ENCODE peak calls at places on chromosome 9, in eight cellular contexts. J, G, E, L, N, B, P and M are unnamed samples.

GRCh38 chr9:96116275-96117051 is 185.5 kb downstream of the HSD17B3 start:
- DNase-seq in N (no peak), L (no peak), E (no peak), J (no peak), P (no peak), G (no peak), B (no peak), M (no peak)

GRCh38 chr9:135290566-135290965 is 189.0 kb upstream of the PPP1R26 start:
- DNase-seq in P (no peak), J (no peak), B (no peak), G (no peak), E (no peak), L (no peak), N (no peak), M (no peak)

GRCh38 chr9:70954126-70954525 is 167.3 kb downstream of the TRPM3 start:
- DNase-seq in J (no peak), G (no peak), B (no peak), L (no peak), N (peak; percentile 45), E (peak; percentile 91), P (peak; percentile 61), M (peak; percentile 27)

GRCh38 chr9:112224401-112225289 is 49.5 kb upstream of the SUSD1 start:
- DNase-seq in L (no peak), P (peak; percentile 29), N (peak; percentile 11), E (peak; percentile 22), J (no peak), G (no peak), B (no peak), M (peak; percentile 56)

GRCh38 chr9:137237759-137238726 is 3.0 kb upstream of the TUBB4B start:
- DNase-seq in P (no peak), G (no peak), L (no peak), N (no peak), J (no peak), E (no peak), B (no peak), M (no peak)

GRCh38 chr9:96619109-96619435 is 571 bp downstream of the CDC14B start:
- DNase-seq in B (no peak), N (no peak), E (no peak), L (no peak), G (no peak), P (no peak), J (no peak), M (no peak)

GRCh38 chr9:83706703-83707517 is 848 bp downstream of the UBQLN1 start:
- DNase-seq in N (no peak), E (peak; percentile 24), P (no peak), B (no peak), J (no peak), L (peak; percentile 73), G (peak; percentile 54), M (peak; percentile 42)

GRCh38 chr9:3528466-3528865 is 2.7 kb upstream of the RFX3 start:
- DNase-seq in J (peak; percentile 79), B (peak; percentile 30), G (peak; percentile 39), E (no peak), P (no peak), N (no peak), L (peak; percentile 39), M (no peak)

GRCh38 chr9:128610889-128611288 is 45.8 kb downstream of the DYNC2I2 start:
- DNase-seq in G (no peak), E (no peak), N (no peak), P (no peak), B (no peak), L (no peak), J (no peak), M (no peak)

GRCh38 chr9:114205171-114206015 is 50.1 kb downstream of the COL27A1 start:
- DNase-seq in G (no peak), N (no peak), P (no peak), E (no peak), J (no peak), B (no peak), L (no peak), M (peak; percentile 15)

GRCh38 chr9:27379311-27380236 is 82.6 kb upstream of the EQTN start:
- DNase-seq in L (no peak), N (no peak), B (no peak), G (no peak), P (no peak), E (no peak), J (no peak), M (no peak)

GRCh38 chr9:2870340-2870739 is 26.4 kb upstream of the PUM3 start:
- DNase-seq in P (no peak), B (no peak), N (no peak), E (no peak), J (no peak), G (no peak), L (no peak), M (no peak)

GRCh38 chr9:69605406-69605805 is 66.8 kb downstream of the APBA1 start:
- DNase-seq in J (peak; percentile 18), E (no peak), L (no peak), B (no peak), G (no peak), P (no peak), N (peak; percentile 16), M (no peak)

GRCh38 chr9:3576358-3576757 is 50.6 kb upstream of the RFX3 start:
- DNase-seq in L (no peak), E (no peak), G (peak; percentile 27), J (no peak), P (no peak), N (no peak), B (peak; percentile 78), M (no peak)